ENCODE peak calls at places on chromosomes 1 and 21, in ten cellular contexts. W, S, Y, D, M, V, X, P, G and E are unnamed samples.

GRCh38 chr1:110034451-110035235 is at the start of gene STRIP1:
- DNase-seq in X (peak), G (peak), V (peak), W (peak), P (peak), D (peak), S (peak), M (peak), Y (peak), E (no peak)

GRCh38 chr1:160798439-160798838 is 2.5 kb downstream of the LY9 start:
- DNase-seq in M (no peak), S (no peak), G (no peak), V (no peak), Y (no peak), W (no peak), P (no peak), X (no peak), D (no peak), E (no peak)

GRCh38 chr1:2469103-2469940 is 6.8 kb upstream of the PLCH2 start:
- DNase-seq in P (no peak), D (no peak), X (no peak), V (no peak), W (no peak), Y (no peak), G (no peak), S (no peak), M (no peak), E (no peak)

GRCh38 chr1:20376880-20377494 is 86.3 kb downstream of the VWA5B1 start:
- DNase-seq in X (no peak), M (no peak), P (peak), Y (peak), G (no peak), S (no peak), D (peak), V (peak), W (peak), E (peak)

GRCh38 chr21:45478115-45478801 is 64.0 kb downstream of the SLC19A1 start:
- DNase-seq in W (peak), X (peak), D (no peak), Y (peak), G (no peak), S (peak), M (no peak), P (peak), V (peak), E (peak)

GRCh38 chr21:46357335-46357604 is 33.3 kb downstream of the PCNT start:
- DNase-seq in Y (no peak), X (peak), D (no peak), V (no peak), G (no peak), W (no peak), S (no peak), P (no peak), M (no peak), E (no peak)

GRCh38 chr1:103348136-103348535 is 177.4 kb upstream of the RNPC3 start:
- DNase-seq in S (no peak), M (no peak), X (no peak), V (no peak), W (no peak), G (no peak), D (no peak), Y (no peak), P (no peak), E (no peak)

GRCh38 chr1:196381544-196381943 is 226.7 kb downstream of the KCNT2 start:
- DNase-seq in X (no peak), M (no peak), G (no peak), S (no peak), Y (no peak), P (no peak), D (no peak), V (no peak), W (no peak), E (no peak)

GRCh38 chr1:162562452-162562828 is 918 bp downstream of the UAP1 start:
- DNase-seq in X (peak), M (no peak), S (no peak), P (no peak), D (peak), V (peak), Y (peak), G (no peak), W (peak), E (no peak)

GRCh38 chr1:108200627-108201106 is 524 bp upstream of the SLC25A24 start:
- DNase-seq in G (no peak), P (no peak), Y (peak), M (peak), D (peak), S (no peak), W (peak), X (peak), V (peak), E (no peak)

GRCh38 chr1:43313771-43314170 is 13.0 kb downstream of the TIE1 start:
- DNase-seq in M (no peak), V (no peak), X (no peak), W (no peak), G (peak), D (no peak), Y (no peak), S (no peak), P (no peak), E (peak)

GRCh38 chr1:32536117-32536516 is 3.1 kb upstream of the ZBTB8A start:
- DNase-seq in X (no peak), V (no peak), G (no peak), Y (no peak), D (no peak), S (no peak), P (no peak), M (no peak), W (no peak), E (no peak)

GRCh38 chr1:61642475-61643232 is 82.3 kb downstream of the TM2D1 start:
- DNase-seq in G (no peak), Y (no peak), V (no peak), X (no peak), S (no peak), D (no peak), W (no peak), M (no peak), P (no peak), E (no peak)

GRCh38 chr21:46661211-46661625 is 25.7 kb downstream of the PRMT2 start:
- DNase-seq in Y (peak), D (peak), M (no peak), W (peak), S (peak), X (peak), P (peak), G (no peak), V (peak), E (no peak)

GRCh38 chr1:212467843-212468482 is 35.2 kb downstream of the NENF start:
- DNase-seq in X (no peak), W (no peak), S (no peak), M (no peak), G (no peak), V (no peak), P (no peak), Y (no peak), D (peak), E (peak)

GRCh38 chr1:228338521-228339051 is 68.0 kb downstream of the TRIM11 start:
- DNase-seq in M (no peak), P (no peak), S (peak), D (no peak), W (no peak), V (no peak), Y (no peak), G (peak), X (no peak), E (no peak)

GRCh38 chr1:94235189-94236020 is 2.0 kb downstream of the ARHGAP29 start:
- DNase-seq in D (no peak), V (no peak), S (no peak), P (no peak), Y (no peak), X (no peak), M (no peak), W (peak), G (no peak), E (no peak)

GRCh38 chr1:43611950-43612349 is 38.0 kb upstream of the KDM4A start:
- DNase-seq in D (no peak), P (no peak), W (no peak), G (no peak), S (no peak), M (no peak), Y (no peak), V (peak), X (no peak), E (no peak)

GRCh38 chr1:3717041-3717714 is 35.1 kb upstream of the CCDC27 start:
- DNase-seq in G (no peak), S (no peak), P (no peak), Y (no peak), V (no peak), D (peak), M (peak), W (no peak), X (no peak), E (no peak)

GRCh38 chr1:201017828-201018163 is 5.7 kb downstream of the KIF21B start:
- DNase-seq in P (no peak), M (no peak), W (no peak), X (no peak), Y (no peak), V (no peak), D (no peak), G (no peak), S (no peak), E (no peak)

GRCh38 chr1:93461236-93461635 is 13.3 kb downstream of the FNBP1L start:
- DNase-seq in Y (no peak), V (no peak), W (no peak), D (no peak), P (no peak), M (no peak), S (no peak), G (no peak), X (no peak), E (no peak)

GRCh38 chr1:225754940-225755635 is 22.5 kb upstream of the SRP9 start:
- DNase-seq in S (no peak), M (no peak), G (peak), D (peak), P (no peak), X (no peak), V (peak), W (peak), Y (peak), E (no peak)

GRCh38 chr1:75430526-75430925 is 180.4 kb downstream of the SLC44A5 start:
- DNase-seq in Y (no peak), W (peak), X (no peak), P (no peak), D (no peak), V (no peak), M (no peak), S (no peak), G (no peak), E (no peak)

GRCh38 chr1:184283999-184284398 is 102.8 kb upstream of the C1orf21 start:
- DNase-seq in X (no peak), M (no peak), Y (peak), G (no peak), V (peak), W (peak), D (no peak), P (no peak), S (no peak), E (no peak)

GRCh38 chr1:235101558-235102258 is 26.9 kb downstream of the TOMM20 start:
- DNase-seq in W (no peak), D (no peak), M (no peak), G (no peak), Y (no peak), P (no peak), X (no peak), V (peak), S (no peak), E (no peak)

GRCh38 chr1:156148236-156148635 is 5.1 kb upstream of the SEMA4A start:
- DNase-seq in S (no peak), X (no peak), Y (no peak), W (no peak), D (no peak), M (no peak), P (no peak), V (no peak), G (no peak), E (no peak)

GRCh38 chr1:84996846-84997666 is at the start of gene MCOLN2:
- DNase-seq in P (peak), D (peak), Y (peak), G (peak), S (peak), W (peak), V (peak), M (no peak), X (peak), E (no peak)

GRCh38 chr21:25735221-25735894 is 586 bp downstream of the GABPA start:
- DNase-seq in V (peak), M (peak), G (peak), S (peak), D (peak), P (peak), W (peak), X (peak), Y (peak), E (peak)
- TF ChIP-seq CTCF in V (peak), M (peak), G (no peak), S (no peak), D (peak), P (no peak), W (no peak), X (no peak), Y (no peak), E (peak)

DNA sequence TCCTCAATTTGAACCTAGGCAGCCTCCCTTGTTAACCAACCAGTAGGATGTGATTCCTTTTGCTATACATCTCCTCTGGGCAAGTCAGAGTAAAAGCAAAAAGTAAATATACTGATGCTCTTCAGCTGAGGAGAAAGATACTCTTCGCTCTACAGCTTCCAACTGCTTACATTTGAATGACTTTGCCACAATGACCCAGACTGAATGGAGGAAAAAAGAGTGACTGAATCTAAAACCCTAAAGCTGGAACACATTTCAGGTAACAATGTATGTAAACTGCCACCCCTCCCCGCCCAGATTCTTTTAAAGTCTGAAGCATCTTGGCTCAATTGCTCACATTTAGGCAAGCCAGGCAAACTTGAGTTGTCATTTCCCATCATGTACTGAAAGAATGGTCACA is 46.1 kb downstream of the SLC16A1 start:
- DNase-seq in G (no peak), Y (no peak), P (no peak), X (no peak), D (no peak), V (no peak), S (no peak), M (no peak), W (no peak), E (no peak)
- TF ChIP-seq CTCF in G (no peak), Y (no peak), P (no peak), X (no peak), D (no peak), V (no peak), S (no peak), M (no peak), W (no peak), E (no peak)

GRCh38 chr1:167439301-167439988 is 78.9 kb downstream of the CD247 start:
- DNase-seq in W (peak), Y (peak), D (peak), P (peak), V (peak), G (no peak), S (no peak), X (peak), M (no peak), E (no peak)
- TF ChIP-seq CTCF in W (peak), Y (peak), D (no peak), P (no peak), V (peak), G (no peak), S (no peak), X (peak), M (peak), E (peak)

GRCh38 chr1:229844675-229845074 is 218.6 kb downstream of the URB2 start:
- DNase-seq in M (no peak), G (no peak), W (no peak), V (peak), S (no peak), Y (no peak), P (no peak), X (no peak), D (peak), E (no peak)

GRCh38 chr1:229845410-229846138 is 219.5 kb downstream of the URB2 start:
- DNase-seq in M (no peak), G (no peak), Y (no peak), S (no peak), P (no peak), V (no peak), D (no peak), X (no peak), W (no peak), E (no peak)

GRCh38 chr1:229842302-229843255 is 216.5 kb downstream of the URB2 start:
- DNase-seq in X (no peak), D (no peak), M (no peak), V (peak), S (no peak), Y (no peak), G (no peak), P (no peak), W (no peak), E (no peak)

GRCh38 chr1:229841230-229841629 is 215.2 kb downstream of the URB2 start:
- DNase-seq in M (peak), D (peak), G (no peak), P (no peak), Y (no peak), X (no peak), W (no peak), S (no peak), V (no peak), E (no peak)

GRCh38 chr1:229843627-229844238 is 217.7 kb downstream of the URB2 start:
- DNase-seq in M (peak), G (no peak), P (no peak), V (peak), W (peak), X (no peak), S (no peak), Y (no peak), D (peak), E (no peak)
- TF ChIP-seq CTCF in M (peak), G (peak), P (no peak), V (no peak), W (peak), X (peak), S (no peak), Y (no peak), D (peak), E (peak)

GRCh38 chr1:182143154-182143657 is 81.7 kb upstream of the ZNF648 start:
- DNase-seq in X (peak), D (peak), W (peak), G (peak), V (peak), S (peak), P (peak), M (peak), Y (peak), E (no peak)
- TF ChIP-seq CTCF in X (peak), D (peak), W (peak), G (peak), V (peak), S (peak), P (peak), M (peak), Y (peak), E (peak)